ENCODE peak calls at places on chromosomes 6 and 20, in nine cellular contexts. S is HEK293T; J is NCI-H69; Y is left ventricle myocardium superior; Z is NCI-H2107; O is stimulated activated CD8-positive, alpha-beta memory T cell treated with anti-CD3 and anti-CD28 coated beads, Interleukin-15, amount 100 ng/mL, for 48 hours; T is fibroblast of lung; L is tibial artery; N is substantia nigra. U is an unnamed sample.

GRCh38 chr20:25540273-25540672 is 45.1 kb downstream of the NINL start:
- DNase-seq in L (no peak), Z (no peak), Y (no peak), T (no peak), N (no peak), O (no peak), J (peak; percentile 10), S (no peak), U (no peak)

GRCh38 chr6:136180729-136181128 is 69.4 kb downstream of the MTFR2 start:
- DNase-seq in S (no peak), T (peak; percentile 5), Y (no peak), J (no peak), Z (no peak), O (no peak), L (no peak), N (no peak), U (no peak)

GRCh38 chr6:145508107-145508506 is 227.2 kb downstream of the EPM2A start:
- DNase-seq in O (no peak), Y (no peak), T (no peak), J (peak; percentile 32), N (no peak), S (peak; percentile 14), L (no peak), Z (no peak), U (no peak)

GRCh38 chr6:28104392-28105250 is 19.8 kb upstream of the ZSCAN16 start:
- DNase-seq in Z (peak; percentile 59), S (peak; percentile 84), O (peak; percentile 77), L (peak; percentile 86), Y (peak; percentile 89), N (peak; percentile 45), J (peak; percentile 94), T (peak; percentile 79), U (peak; percentile 38)

GRCh38 chr20:50560867-50561266 is 50.7 kb downstream of the PTPN1 start:
- DNase-seq in O (no peak), Y (no peak), L (no peak), N (no peak), Z (no peak), T (no peak), J (no peak), S (no peak), U (no peak)

GRCh38 chr20:39961667-39962066 is 727.4 kb downstream of the MAFB start:
- DNase-seq in T (no peak), Z (no peak), J (peak; percentile 27), N (no peak), Y (no peak), L (no peak), O (no peak), S (no peak), U (no peak)

GRCh38 chr6:38306915-38307314 is 332.8 kb downstream of the BTBD9 start:
- DNase-seq in Y (no peak), O (no peak), N (no peak), L (no peak), Z (no peak), J (peak; percentile 57), S (no peak), T (no peak), U (no peak)

GRCh38 chr6:44047801-44048200 is 79.5 kb downstream of the MRPL14 start:
- DNase-seq in Z (no peak), O (no peak), S (no peak), J (no peak), T (no peak), N (no peak), Y (no peak), L (no peak), U (no peak)

GRCh38 chr6:143745160-143746133 is 67.7 kb downstream of the PHACTR2 start:
- DNase-seq in S (peak; percentile 49), T (peak; percentile 64), Z (peak; percentile 27), Y (no peak), O (no peak), N (no peak), J (peak; percentile 85), L (no peak), U (peak; percentile 66)

GRCh38 chr20:58694241-58695083 is 1.9 kb downstream of the NPEPL1 start:
- DNase-seq in S (no peak), Y (peak; percentile 23), O (no peak), L (peak; percentile 64), Z (no peak), T (no peak), J (no peak), N (no peak), U (no peak)

GRCh38 chr20:25236450-25237304 is 11.2 kb upstream of the PYGB start:
- DNase-seq in Z (no peak), S (no peak), N (no peak), J (peak; percentile 26), L (peak; percentile 65), O (no peak), T (no peak), Y (no peak), U (no peak)

GRCh38 chr6:30613251-30614043 is 3.6 kb downstream of the PPP1R10 start:
- DNase-seq in T (peak; percentile 27), Y (no peak), N (no peak), O (no peak), L (peak; percentile 5), Z (no peak), S (no peak), J (peak; percentile 25), U (no peak)

GRCh38 chr6:37489697-37490336 is 9.9 kb downstream of the CCDC167 start:
- DNase-seq in Y (peak; percentile 55), L (no peak), N (no peak), Z (no peak), O (no peak), T (peak; percentile 10), S (no peak), J (peak; percentile 86), U (no peak)

GRCh38 chr20:57618091-57618765 is 2.0 kb downstream of the ZBP1 start:
- DNase-seq in J (peak; percentile 57), S (no peak), O (no peak), L (peak; percentile 54), N (no peak), Y (peak; percentile 29), Z (no peak), T (no peak), U (no peak)

GRCh38 chr6:3297909-3298308 is 39.2 kb downstream of the PSMG4 start:
- DNase-seq in T (no peak), N (no peak), S (no peak), Z (no peak), Y (no peak), L (peak; percentile 28), J (peak; percentile 57), O (no peak), U (no peak)

GRCh38 chr6:42659806-42660205 is 62.6 kb downstream of the PRPH2 start:
- DNase-seq in T (no peak), Y (no peak), O (no peak), J (no peak), N (no peak), S (no peak), L (no peak), Z (no peak), U (no peak)

GRCh38 chr6:139112146-139112545 is 22.7 kb upstream of the HECA start:
- DNase-seq in T (no peak), Z (no peak), L (no peak), N (no peak), J (no peak), S (no peak), O (no peak), Y (no peak), U (no peak)

GRCh38 chr6:112109267-112109666 is 21.9 kb downstream of the FAM229B start:
- DNase-seq in S (no peak), T (peak; percentile 33), O (no peak), Y (peak; percentile 25), Z (no peak), J (no peak), N (no peak), L (no peak), U (no peak)

GRCh38 chr6:10315631-10316145 is 99.2 kb downstream of the TFAP2A start:
- DNase-seq in Z (no peak), J (peak; percentile 64), S (no peak), O (no peak), N (no peak), T (no peak), L (no peak), Y (no peak), U (no peak)

GRCh38 chr6:137927777-137928218 is 60.7 kb downstream of the TNFAIP3 start:
- DNase-seq in T (peak; percentile 15), J (peak; percentile 62), S (no peak), Z (no peak), N (no peak), L (no peak), Y (no peak), O (peak; percentile 80), U (no peak)

GRCh38 chr6:44061375-44062104 is 65.7 kb downstream of the MRPL14 start:
- DNase-seq in Y (no peak), T (peak; percentile 59), O (no peak), N (no peak), J (no peak), Z (no peak), L (no peak), S (no peak), U (no peak)

GRCh38 chr20:31685853-31686641 is 36.6 kb downstream of the BCL2L1 start:
- DNase-seq in L (no peak), S (no peak), J (no peak), T (no peak), Z (no peak), O (no peak), N (no peak), Y (no peak), U (no peak)

GRCh38 chr20:59392741-59393140 is 92.3 kb downstream of the EDN3 start:
- DNase-seq in Y (no peak), L (no peak), J (peak; percentile 70), O (no peak), S (no peak), N (no peak), Z (no peak), T (no peak), U (no peak)

GRCh38 chr6:108800510-108800909 is 47.7 kb upstream of the ARMC2 start:
- DNase-seq in L (no peak), T (no peak), N (no peak), Z (no peak), Y (no peak), O (no peak), S (no peak), J (peak; percentile 21), U (no peak)

GRCh38 chr6:163087981-163088380 is 326.5 kb upstream of the QKI start:
- DNase-seq in T (no peak), J (no peak), Y (no peak), O (no peak), L (no peak), S (no peak), N (no peak), Z (no peak), U (no peak)

GRCh38 chr6:144340541-144341371 is 55.6 kb downstream of the UTRN start:
- DNase-seq in T (peak; percentile 36), Y (no peak), Z (no peak), S (no peak), O (no peak), J (no peak), L (no peak), N (no peak), U (no peak)

GRCh38 chr6:57135885-57136284 is 36.2 kb upstream of the BAG2 start:
- DNase-seq in J (no peak), Y (no peak), Z (no peak), L (no peak), T (peak; percentile 53), S (no peak), N (no peak), O (no peak), U (no peak)

U was measured in retinal pigment epithelial cell.